ENCODE peak calls at places on chromosomes 7 and 10, in six cellular contexts. U, J, V, Z, N and E are unnamed samples.

GRCh38 chr10:90775351-90776028 is 82.3 kb downstream of the HTR7 start:
- DNase-seq in U (peak), J (no peak), V (no peak), Z (no peak), N (peak), E (no peak)

GRCh38 chr10:88110355-88110754 is 246.9 kb downstream of the PTEN start:
- DNase-seq in U (no peak), J (no peak), V (no peak), Z (no peak), N (no peak), E (no peak)

GRCh38 chr7:130369831-130370230 is 10.5 kb upstream of the CPA1 start:
- DNase-seq in U (no peak), J (no peak), V (no peak), Z (no peak), N (no peak), E (no peak)

GRCh38 chr10:23343591-23344225 is 889 bp downstream of the C10orf67 start:
- DNase-seq in U (peak), J (peak), V (no peak), Z (peak), N (no peak), E (peak)

GRCh38 chr10:79289801-79290200 is 57.5 kb upstream of the PPIF start:
- DNase-seq in U (no peak), J (no peak), V (no peak), Z (no peak), N (no peak), E (no peak)

GRCh38 chr7:139960158-139960557 is 102.6 kb downstream of the PARP12 start:
- DNase-seq in U (no peak), J (no peak), V (no peak), Z (no peak), N (no peak), E (no peak)

GRCh38 chr10:88657901-88658300 is 6.3 kb upstream of the LIPF start:
- DNase-seq in U (no peak), J (no peak), V (no peak), Z (no peak), N (no peak), E (no peak)

GRCh38 chr7:38411404-38411803 is 138.0 kb upstream of the TARP start:
- DNase-seq in U (peak), J (no peak), V (peak), Z (no peak), N (no peak), E (peak)

GRCh38 chr10:77290528-77291155 is 347.0 kb downstream of the KCNMA1 start:
- DNase-seq in U (no peak), J (no peak), V (no peak), Z (no peak), N (no peak), E (no peak)

GRCh38 chr10:102815790-102816549 is 21.2 kb downstream of the CYP17A1 start:
- DNase-seq in U (peak), J (no peak), V (no peak), Z (no peak), N (no peak), E (no peak)

GRCh38 chr7:146366938-146367337 is 250.3 kb downstream of the CNTNAP2 start:
- DNase-seq in U (no peak), J (no peak), V (no peak), Z (no peak), N (no peak), E (no peak)

GRCh38 chr7:143375298-143376034 is 5.7 kb upstream of the ZYX start:
- DNase-seq in U (no peak), J (no peak), V (no peak), Z (no peak), N (no peak), E (no peak)

GRCh38 chr10:50805981-50806622 is 66.4 kb downstream of the ASAH2B start:
- DNase-seq in U (peak), J (no peak), V (no peak), Z (no peak), N (no peak), E (no peak)

GRCh38 chr10:62047960-62048383 is 146.5 kb downstream of the ARID5B start:
- DNase-seq in U (no peak), J (no peak), V (peak), Z (no peak), N (no peak), E (no peak)

GRCh38 chr7:12094365-12094921 is 116.7 kb upstream of the TMEM106B start:
- DNase-seq in U (peak), J (peak), V (no peak), Z (peak), N (no peak), E (no peak)

GRCh38 chr10:132656283-132657126 is 118.9 kb downstream of the INPP5A start:
- DNase-seq in U (no peak), J (no peak), V (no peak), Z (no peak), N (no peak), E (no peak)

GRCh38 chr10:48577158-48577557 is 27.7 kb downstream of the ARHGAP22 start:
- DNase-seq in U (no peak), J (no peak), V (no peak), Z (no peak), N (no peak), E (no peak)

GRCh38 chr10:85148693-85149640 is 820.6 kb downstream of the CCSER2 start:
- DNase-seq in U (no peak), J (no peak), V (no peak), Z (no peak), N (no peak), E (no peak)

GRCh38 chr7:18345641-18346234 is 149.8 kb upstream of the HDAC9 start:
- DNase-seq in U (peak), J (peak), V (peak), Z (no peak), N (no peak), E (peak)

DNA sequence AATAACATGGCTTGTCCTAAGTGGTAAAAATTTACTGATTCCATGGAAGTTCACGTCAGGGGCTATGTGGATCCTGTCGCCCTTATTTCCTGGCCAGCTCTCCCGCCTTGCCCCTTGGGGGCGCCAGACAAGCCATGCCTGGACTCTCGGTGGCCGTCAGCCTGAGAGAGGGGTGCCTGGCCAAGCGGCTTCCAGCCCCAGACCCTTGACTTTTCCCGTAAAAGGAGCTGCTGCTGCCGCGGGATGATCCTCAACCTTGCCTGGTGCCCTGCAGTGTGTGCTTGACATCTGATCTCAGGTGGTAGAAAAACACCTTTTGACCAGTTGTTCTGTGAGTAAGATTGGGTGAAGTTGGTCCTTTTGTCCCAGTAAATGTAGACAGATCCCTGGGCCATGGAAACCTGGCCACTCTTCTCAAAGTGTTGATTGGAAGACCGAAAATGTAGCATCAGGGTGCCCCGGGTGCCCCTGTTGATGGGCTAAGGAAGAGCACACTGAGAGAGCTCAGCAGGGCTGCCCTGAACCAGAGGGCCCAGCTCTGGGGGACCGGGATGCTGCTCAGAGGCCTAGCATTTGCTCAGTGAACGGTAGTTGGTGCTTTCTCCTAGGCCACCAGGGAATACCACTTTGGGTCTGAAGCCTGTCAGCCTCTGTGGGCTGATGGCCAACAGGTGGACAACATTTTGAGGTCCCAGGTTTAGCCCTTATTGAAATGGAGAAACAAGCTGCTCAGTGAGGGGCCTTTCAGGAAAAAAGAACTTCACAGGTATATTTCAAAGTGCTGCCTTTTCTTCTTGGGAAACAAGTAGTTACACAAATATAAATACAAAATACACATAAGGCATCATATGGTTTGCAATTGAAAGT is 162.5 kb downstream of the LRMDA start:
- DNase-seq in U (peak), J (peak), V (no peak), Z (no peak), N (no peak), E (no peak)
- TF ChIP-seq CREB1 in U (no peak), J (no peak), V (no peak), Z (no peak), N (no peak), E (no peak)

GRCh38 chr7:150781016-150781415 is 19.1 kb downstream of the TMEM176B start:
- DNase-seq in U (no peak), J (no peak), V (no peak), Z (no peak), N (no peak), E (no peak)
- TF ChIP-seq CREB1 in U (no peak), J (no peak), V (no peak), Z (no peak), N (no peak), E (no peak)

DNA sequence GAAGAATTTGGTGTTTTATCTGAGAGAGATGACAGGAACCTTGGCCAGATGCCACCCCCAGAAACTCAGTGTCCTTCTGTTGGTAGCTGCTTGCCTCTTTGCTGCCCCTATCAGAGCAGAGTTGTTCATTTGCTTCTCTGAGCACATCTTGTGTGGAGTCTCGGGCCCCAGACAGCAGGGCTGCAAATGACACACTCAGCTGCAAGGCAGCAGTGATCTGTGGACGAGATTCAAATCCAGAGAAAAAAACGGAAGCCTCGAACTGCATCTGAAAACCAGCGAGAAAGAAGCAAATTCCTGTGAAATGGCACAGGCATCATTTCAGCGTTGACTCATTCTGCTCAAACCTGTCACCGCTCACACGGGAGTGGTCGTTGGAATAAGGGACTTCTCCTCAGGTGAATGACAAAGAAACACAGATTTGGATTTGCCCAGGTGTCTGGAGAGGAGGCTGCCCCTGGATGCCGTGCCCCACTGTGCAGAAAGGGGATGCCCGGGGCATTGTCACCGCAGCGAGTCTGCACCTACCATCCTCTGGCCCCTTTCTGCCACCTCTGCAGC is 144.7 kb downstream of the PFKFB3 start:
- DNase-seq in U (no peak), J (no peak), V (no peak), Z (no peak), N (peak), E (no peak)
- TF ChIP-seq CREB1 in U (no peak), J (no peak), V (no peak), Z (no peak), N (no peak), E (no peak)

DNA sequence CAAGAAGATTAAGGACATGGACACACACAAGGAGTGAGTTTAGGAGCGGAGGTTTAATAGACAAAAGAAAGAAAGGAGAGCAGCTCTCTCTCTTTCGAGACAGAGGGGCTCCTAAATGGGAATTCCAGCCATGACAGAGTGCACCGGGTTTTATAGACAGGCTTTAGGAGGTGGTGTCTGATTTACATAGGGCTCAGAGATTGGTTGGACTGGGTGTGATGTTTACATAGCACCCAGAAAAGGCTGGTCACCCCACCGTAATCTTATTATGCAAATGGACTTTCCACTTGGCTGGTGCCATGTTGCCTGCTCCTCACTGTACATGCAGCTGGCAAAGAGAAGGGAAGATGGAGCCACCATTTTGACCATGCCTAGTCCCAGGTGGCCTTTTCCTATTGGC is 28.4 kb upstream of the MRC1 start:
- DNase-seq in U (no peak), J (no peak), V (no peak), Z (no peak), N (no peak), E (no peak)
- TF ChIP-seq CREB1 in U (no peak), J (no peak), V (no peak), Z (no peak), N (no peak), E (no peak)

GRCh38 chr7:128827971-128828711 is 2.1 kb upstream of the FLNC start:
- DNase-seq in U (no peak), J (no peak), V (peak), Z (no peak), N (no peak), E (peak)

GRCh38 chr7:128831178-128831993 is 1.2 kb downstream of the FLNC start:
- DNase-seq in U (peak), J (peak), V (no peak), Z (no peak), N (no peak), E (peak)

GRCh38 chr7:128830231-128831177 is at the start of gene FLNC:
- DNase-seq in U (peak), J (peak), V (no peak), Z (no peak), N (no peak), E (peak)

GRCh38 chr7:128827248-128827958 is 2.8 kb upstream of the FLNC start:
- DNase-seq in U (no peak), J (no peak), V (no peak), Z (no peak), N (no peak), E (peak)

DNA sequence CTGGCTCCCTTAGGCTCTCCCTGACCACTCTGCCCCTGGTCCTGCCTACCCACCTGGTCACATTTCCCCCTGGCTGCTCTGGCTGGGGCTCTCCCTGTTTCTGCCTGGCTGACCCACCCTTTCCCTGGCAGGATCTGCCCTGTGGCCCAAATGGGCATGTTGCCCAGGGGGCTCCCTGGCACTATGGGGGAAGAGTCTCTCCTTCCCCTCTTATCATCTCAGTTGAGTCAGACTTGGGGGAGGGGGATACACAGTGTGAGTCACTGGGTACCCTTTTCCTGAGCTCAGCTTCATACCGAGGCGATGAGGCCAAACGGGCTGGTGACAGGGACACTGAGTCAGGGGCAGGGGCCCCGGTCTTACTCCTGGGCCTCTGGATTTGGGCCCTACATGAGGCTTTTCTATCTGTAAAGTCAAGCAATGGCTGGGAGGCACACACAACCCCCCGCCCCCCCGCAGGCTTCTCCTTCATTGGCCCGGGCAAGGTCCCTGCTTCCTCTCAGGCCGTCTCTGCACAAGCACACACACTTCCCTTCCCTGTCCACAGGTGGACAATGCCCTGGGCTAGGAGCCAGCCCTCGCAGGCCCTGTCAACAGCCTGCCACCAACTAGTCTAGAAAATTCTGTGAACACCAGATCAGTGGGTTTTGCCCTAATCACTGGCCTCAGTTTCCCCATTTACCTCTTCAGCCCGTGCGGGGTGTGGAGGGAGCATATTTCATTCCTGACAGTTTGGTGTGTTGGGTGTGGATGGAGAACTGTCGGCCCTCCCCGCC is 627 bp upstream of the FLNC start:
- DNase-seq in U (peak), J (no peak), V (no peak), Z (no peak), N (no peak), E (peak)
- TF ChIP-seq CREB1 in U (no peak), J (no peak), V (no peak), Z (no peak), N (no peak), E (peak)

DNA sequence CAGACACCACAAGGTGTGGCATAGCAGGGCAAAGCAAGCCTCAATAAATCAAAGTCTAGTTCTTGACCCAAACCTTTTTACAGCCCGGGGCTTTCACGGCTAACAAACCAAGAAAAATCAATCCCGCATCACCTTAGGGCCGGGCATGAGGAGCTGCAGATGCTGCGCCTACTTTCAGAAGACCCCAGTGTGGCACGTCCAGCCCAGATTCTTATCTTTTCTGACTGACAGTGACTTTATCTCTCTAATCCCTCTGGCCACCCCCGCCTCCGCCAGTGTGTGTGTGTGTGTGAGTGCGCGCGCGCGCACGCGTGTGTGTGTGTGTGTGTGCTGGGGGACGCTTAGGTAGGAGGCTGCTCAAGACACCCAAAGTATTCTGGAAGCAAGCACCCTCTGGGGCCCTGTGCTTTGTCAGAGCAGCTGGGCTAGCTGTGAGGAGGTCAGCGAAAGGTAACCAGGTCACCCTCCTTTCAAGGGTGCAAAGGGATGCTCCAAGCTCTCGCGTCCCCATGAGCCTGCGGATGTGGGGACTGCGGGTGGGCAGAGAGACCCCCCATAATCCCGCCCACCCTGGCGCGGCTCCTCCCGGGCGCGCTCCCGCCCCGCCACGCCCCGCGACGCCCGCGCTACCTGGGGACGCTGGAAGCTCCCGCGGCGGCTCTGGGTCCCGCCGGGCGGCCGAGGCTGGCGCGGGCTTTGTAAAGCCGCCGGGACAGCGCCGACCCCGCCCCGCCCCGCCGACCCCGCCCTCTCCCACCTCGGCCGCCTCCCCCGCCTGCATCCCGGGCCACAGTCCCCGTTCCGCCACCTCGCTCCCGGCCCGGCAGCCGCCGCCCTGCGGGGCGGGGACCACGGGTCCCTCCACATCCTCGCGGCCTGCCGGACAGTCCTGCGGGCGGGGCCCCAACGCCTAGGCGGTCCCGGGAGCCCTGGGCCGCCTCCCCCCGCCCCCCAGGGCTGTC is 57.1 kb upstream of the RHOBTB1 start:
- DNase-seq in U (peak), J (peak), V (peak), Z (no peak), N (no peak), E (peak)
- TF ChIP-seq CREB1 in U (no peak), J (no peak), V (no peak), Z (peak), N (no peak), E (no peak)

GRCh38 chr10:69757553-69758309 is 44.0 kb upstream of the COL13A1 start:
- DNase-seq in U (no peak), J (no peak), V (no peak), Z (no peak), N (no peak), E (no peak)
- TF ChIP-seq CREB1 in U (no peak), J (no peak), V (no peak), Z (no peak), N (no peak), E (no peak)

DNA sequence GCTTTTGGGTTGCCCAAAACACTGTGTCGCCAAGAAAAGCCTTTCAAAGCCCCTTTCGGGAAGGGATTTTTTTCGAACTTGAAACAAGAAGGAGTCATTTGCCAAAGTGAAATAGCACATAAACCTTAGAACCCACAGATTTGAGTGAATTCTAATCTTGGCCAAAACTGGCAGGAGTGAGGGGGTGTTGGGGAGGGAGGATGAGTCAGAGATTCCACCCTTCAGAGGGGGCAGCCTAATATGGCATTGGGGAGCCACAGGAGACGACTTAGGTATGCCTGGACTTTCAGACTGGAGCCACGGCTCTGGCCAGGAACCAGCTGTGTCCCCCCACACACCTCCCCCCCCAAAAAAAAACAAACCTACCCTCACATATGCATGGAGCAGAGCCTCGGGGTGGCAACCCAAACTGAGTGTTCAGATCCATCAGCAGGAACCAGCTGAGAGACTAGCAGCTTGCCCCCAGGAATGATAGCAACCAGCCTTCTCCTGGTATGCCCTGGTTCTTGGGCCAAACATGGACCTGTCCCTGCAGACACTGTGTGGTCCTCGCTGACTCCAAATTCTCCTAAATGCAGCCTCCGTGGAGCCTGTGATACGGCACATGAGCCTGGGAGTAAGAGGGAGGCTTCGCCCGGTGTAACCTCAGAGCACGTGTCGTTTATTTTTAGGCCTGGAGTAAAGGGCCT is 138.3 kb downstream of the FGFR2 start:
- DNase-seq in U (no peak), J (peak), V (no peak), Z (peak), N (no peak), E (no peak)
- TF ChIP-seq CREB1 in U (no peak), J (no peak), V (no peak), Z (no peak), N (no peak), E (no peak)